ENCODE peak calls at places on chromosome 22, in nine cellular contexts. One of them, this sample, is unnamed.
A peak's percentile ranks its signal among the peaks of the same experiment; 100 is the strongest.

GRCh38 chr22:39446239-39446721 is 10.5 kb upstream of the MGAT3 start:
- DNase-seq in CD4-positive, alpha-beta T cell: no peak
- DNase-seq in osteocyte: no peak
- DNase-seq in WTC11: peak; percentile 64
- DNase-seq in WERI-Rb-1: no peak
- DNase-seq in body of pancreas: no peak
- DNase-seq in lower leg skin: no peak
- DNase-seq in hepatocyte: peak; percentile 66
- DNase-seq in left lung: no peak
- DNase-seq in this sample: no peak

GRCh38 chr22:16819249-16819648 is 6.0 kb downstream of the XKR3 start:
- DNase-seq in CD4-positive, alpha-beta T cell: no peak
- DNase-seq in osteocyte: no peak
- DNase-seq in WTC11: no peak
- DNase-seq in WERI-Rb-1: no peak
- DNase-seq in body of pancreas: no peak
- DNase-seq in lower leg skin: no peak
- DNase-seq in hepatocyte: no peak
- DNase-seq in left lung: no peak
- DNase-seq in this sample: no peak

GRCh38 chr22:40890881-40891280 is 29.0 kb upstream of the DNAJB7 start:
- DNase-seq in CD4-positive, alpha-beta T cell: no peak
- DNase-seq in osteocyte: no peak
- DNase-seq in WTC11: no peak
- DNase-seq in WERI-Rb-1: no peak
- DNase-seq in body of pancreas: no peak
- DNase-seq in lower leg skin: no peak
- DNase-seq in hepatocyte: no peak
- DNase-seq in left lung: no peak
- DNase-seq in this sample: no peak

GRCh38 chr22:36319595-36320497 is 66.9 kb downstream of the APOL1 start:
- DNase-seq in CD4-positive, alpha-beta T cell: no peak
- DNase-seq in osteocyte: no peak
- DNase-seq in WTC11: no peak
- DNase-seq in WERI-Rb-1: no peak
- DNase-seq in body of pancreas: no peak
- DNase-seq in lower leg skin: no peak
- DNase-seq in hepatocyte: no peak
- DNase-seq in left lung: no peak
- DNase-seq in this sample: no peak

GRCh38 chr22:36510966-36511881 is 4.4 kb upstream of the FOXRED2 start:
- DNase-seq in CD4-positive, alpha-beta T cell: peak; percentile 20
- DNase-seq in osteocyte: no peak
- DNase-seq in WTC11: peak; percentile 66
- DNase-seq in WERI-Rb-1: peak; percentile 61
- DNase-seq in body of pancreas: peak; percentile 32
- DNase-seq in lower leg skin: no peak
- DNase-seq in hepatocyte: peak; percentile 74
- DNase-seq in left lung: no peak
- DNase-seq in this sample: no peak

GRCh38 chr22:34055525-34056200 is 135.4 kb upstream of the LARGE1 start:
- DNase-seq in CD4-positive, alpha-beta T cell: no peak
- DNase-seq in osteocyte: no peak
- DNase-seq in WTC11: peak; percentile 70
- DNase-seq in WERI-Rb-1: peak; percentile 82
- DNase-seq in body of pancreas: no peak
- DNase-seq in lower leg skin: no peak
- DNase-seq in hepatocyte: peak; percentile 62
- DNase-seq in left lung: no peak
- DNase-seq in this sample: no peak

GRCh38 chr22:23053912-23054530 is 16.3 kb upstream of the GNAZ start:
- DNase-seq in CD4-positive, alpha-beta T cell: no peak
- DNase-seq in osteocyte: no peak
- DNase-seq in WTC11: peak; percentile 3
- DNase-seq in WERI-Rb-1: no peak
- DNase-seq in body of pancreas: no peak
- DNase-seq in lower leg skin: no peak
- DNase-seq in hepatocyte: no peak
- DNase-seq in left lung: no peak
- DNase-seq in this sample: no peak

GRCh38 chr22:35454416-35455054 is 54.6 kb downstream of the MCM5 start:
- DNase-seq in CD4-positive, alpha-beta T cell: no peak
- DNase-seq in osteocyte: no peak
- DNase-seq in WTC11: no peak
- DNase-seq in WERI-Rb-1: no peak
- DNase-seq in body of pancreas: no peak
- DNase-seq in lower leg skin: no peak
- DNase-seq in hepatocyte: no peak
- DNase-seq in left lung: no peak
- DNase-seq in this sample: no peak

GRCh38 chr22:48952256-48953102 is 875.2 kb downstream of the BRD1 start:
- DNase-seq in CD4-positive, alpha-beta T cell: no peak
- DNase-seq in osteocyte: peak; percentile 75
- DNase-seq in WTC11: no peak
- DNase-seq in WERI-Rb-1: no peak
- DNase-seq in body of pancreas: no peak
- DNase-seq in lower leg skin: peak; percentile 3
- DNase-seq in hepatocyte: no peak
- DNase-seq in left lung: no peak
- DNase-seq in this sample: peak; percentile 58

GRCh38 chr22:49502126-49502826 is 325.4 kb downstream of the BRD1 start:
- DNase-seq in CD4-positive, alpha-beta T cell: peak; percentile 13
- DNase-seq in osteocyte: no peak
- DNase-seq in WTC11: no peak
- DNase-seq in WERI-Rb-1: no peak
- DNase-seq in body of pancreas: no peak
- DNase-seq in lower leg skin: no peak
- DNase-seq in hepatocyte: peak; percentile 50
- DNase-seq in left lung: no peak
- DNase-seq in this sample: no peak

GRCh38 chr22:47333625-47334024 is 571.2 kb downstream of the TBC1D22A start:
- DNase-seq in CD4-positive, alpha-beta T cell: no peak
- DNase-seq in osteocyte: peak; percentile 30
- DNase-seq in WTC11: no peak
- DNase-seq in WERI-Rb-1: no peak
- DNase-seq in body of pancreas: peak; percentile 24
- DNase-seq in lower leg skin: no peak
- DNase-seq in hepatocyte: no peak
- DNase-seq in left lung: no peak
- DNase-seq in this sample: no peak

GRCh38 chr22:37243402-37244113 is 511 bp downstream of the RAC2 start:
- DNase-seq in CD4-positive, alpha-beta T cell: no peak
- DNase-seq in osteocyte: no peak
- DNase-seq in WTC11: no peak
- DNase-seq in WERI-Rb-1: no peak
- DNase-seq in body of pancreas: no peak
- DNase-seq in lower leg skin: no peak
- DNase-seq in hepatocyte: no peak
- DNase-seq in left lung: peak; percentile 33
- DNase-seq in this sample: no peak

GRCh38 chr22:37197451-37198289 is 9.6 kb upstream of the C1QTNF6 start:
- DNase-seq in CD4-positive, alpha-beta T cell: no peak
- DNase-seq in osteocyte: no peak
- DNase-seq in WTC11: no peak
- DNase-seq in WERI-Rb-1: no peak
- DNase-seq in body of pancreas: peak; percentile 84
- DNase-seq in lower leg skin: no peak
- DNase-seq in hepatocyte: peak; percentile 79
- DNase-seq in left lung: peak; percentile 82
- DNase-seq in this sample: no peak

GRCh38 chr22:49622241-49623105 is 205.2 kb downstream of the BRD1 start:
- DNase-seq in CD4-positive, alpha-beta T cell: no peak
- DNase-seq in osteocyte: no peak
- DNase-seq in WTC11: no peak
- DNase-seq in WERI-Rb-1: no peak
- DNase-seq in body of pancreas: no peak
- DNase-seq in lower leg skin: no peak
- DNase-seq in hepatocyte: no peak
- DNase-seq in left lung: no peak
- DNase-seq in this sample: no peak

DNA sequence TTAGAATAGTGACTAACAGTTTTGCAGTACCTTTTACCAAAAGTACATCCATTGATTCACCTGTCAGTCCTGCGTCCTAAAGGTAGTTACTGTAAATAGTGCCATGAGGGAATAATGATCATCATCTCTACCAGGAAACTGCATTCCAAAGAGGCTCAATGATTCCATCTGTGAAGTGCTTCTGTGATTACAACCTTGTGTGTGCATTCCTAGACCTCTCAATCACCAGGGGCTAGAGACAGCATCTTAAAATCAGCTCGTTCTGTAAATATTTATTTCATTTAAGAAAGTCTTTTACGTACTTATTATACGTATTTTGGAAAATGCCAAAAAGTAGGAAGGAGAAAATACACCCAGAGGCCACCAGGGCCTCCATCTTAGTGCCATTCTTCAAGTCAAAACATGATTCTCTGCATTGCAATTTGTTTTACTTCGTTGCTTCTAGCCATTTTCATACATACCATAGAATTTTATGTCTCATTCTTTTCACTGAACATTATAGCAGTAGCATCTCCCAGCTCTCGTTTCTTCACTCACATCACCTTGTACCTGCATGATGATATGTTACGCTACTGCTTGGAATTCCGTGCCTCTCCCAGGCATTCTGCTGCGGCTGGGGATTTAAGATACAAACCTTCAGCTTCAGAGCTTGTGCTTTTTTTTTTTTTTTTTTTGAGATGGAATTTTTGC is 117.0 kb downstream of the SEZ6L start:
- DNase-seq in CD4-positive, alpha-beta T cell: no peak
- DNase-seq in osteocyte: no peak
- DNase-seq in WTC11: no peak
- DNase-seq in WERI-Rb-1: no peak
- DNase-seq in body of pancreas: no peak
- DNase-seq in lower leg skin: no peak
- DNase-seq in hepatocyte: no peak
- DNase-seq in left lung: no peak
- DNase-seq in this sample: no peak
- TF ChIP-seq CTCF in CD4-positive, alpha-beta T cell: no peak
- TF ChIP-seq CTCF in osteocyte: no peak
- TF ChIP-seq CTCF in WTC11: no peak
- TF ChIP-seq CTCF in WERI-Rb-1: no peak
- TF ChIP-seq CTCF in body of pancreas: no peak
- TF ChIP-seq CTCF in lower leg skin: no peak
- TF ChIP-seq CTCF in hepatocyte: no peak
- TF ChIP-seq CTCF in left lung: no peak
- TF ChIP-seq CTCF in this sample: peak; percentile 26

GRCh38 chr22:38296372-38296771 is 20.9 kb downstream of the CSNK1E start:
- DNase-seq in CD4-positive, alpha-beta T cell: no peak
- DNase-seq in osteocyte: no peak
- DNase-seq in WTC11: no peak
- DNase-seq in WERI-Rb-1: no peak
- DNase-seq in body of pancreas: no peak
- DNase-seq in lower leg skin: no peak
- DNase-seq in hepatocyte: no peak
- DNase-seq in left lung: no peak
- DNase-seq in this sample: no peak

GRCh38 chr22:38299758-38300157 is 17.5 kb downstream of the CSNK1E start:
- DNase-seq in CD4-positive, alpha-beta T cell: no peak
- DNase-seq in osteocyte: no peak
- DNase-seq in WTC11: no peak
- DNase-seq in WERI-Rb-1: no peak
- DNase-seq in body of pancreas: no peak
- DNase-seq in lower leg skin: no peak
- DNase-seq in hepatocyte: no peak
- DNase-seq in left lung: no peak
- DNase-seq in this sample: no peak

GRCh38 chr22:38299001-38299651 is 18.1 kb downstream of the CSNK1E start:
- DNase-seq in CD4-positive, alpha-beta T cell: no peak
- DNase-seq in osteocyte: no peak
- DNase-seq in WTC11: no peak
- DNase-seq in WERI-Rb-1: no peak
- DNase-seq in body of pancreas: peak; percentile 72
- DNase-seq in lower leg skin: no peak
- DNase-seq in hepatocyte: no peak
- DNase-seq in left lung: no peak
- DNase-seq in this sample: no peak

GRCh38 chr22:38300197-38300945 is 16.9 kb downstream of the CSNK1E start:
- DNase-seq in CD4-positive, alpha-beta T cell: no peak
- DNase-seq in osteocyte: no peak
- DNase-seq in WTC11: no peak
- DNase-seq in WERI-Rb-1: peak; percentile 55
- DNase-seq in body of pancreas: no peak
- DNase-seq in lower leg skin: no peak
- DNase-seq in hepatocyte: no peak
- DNase-seq in left lung: no peak
- DNase-seq in this sample: no peak

GRCh38 chr22:38298312-38299000 is 18.8 kb downstream of the CSNK1E start:
- DNase-seq in CD4-positive, alpha-beta T cell: peak; percentile 35
- DNase-seq in osteocyte: no peak
- DNase-seq in WTC11: peak; percentile 63
- DNase-seq in WERI-Rb-1: peak; percentile 45
- DNase-seq in body of pancreas: no peak
- DNase-seq in lower leg skin: no peak
- DNase-seq in hepatocyte: peak; percentile 75
- DNase-seq in left lung: no peak
- DNase-seq in this sample: no peak
- TF ChIP-seq CTCF in CD4-positive, alpha-beta T cell: peak; percentile 57
- TF ChIP-seq CTCF in osteocyte: peak; percentile 46
- TF ChIP-seq CTCF in WTC11: peak; percentile 61
- TF ChIP-seq CTCF in WERI-Rb-1: peak; percentile 90
- TF ChIP-seq CTCF in body of pancreas: peak; percentile 24
- TF ChIP-seq CTCF in lower leg skin: no peak
- TF ChIP-seq CTCF in hepatocyte: peak; percentile 31
- TF ChIP-seq CTCF in left lung: no peak
- TF ChIP-seq CTCF in this sample: peak; percentile 61

GRCh38 chr22:17910561-17911311 is 113.6 kb downstream of the MICAL3 start:
- DNase-seq in CD4-positive, alpha-beta T cell: no peak
- DNase-seq in osteocyte: no peak
- DNase-seq in WTC11: peak; percentile 61
- DNase-seq in WERI-Rb-1: peak; percentile 82
- DNase-seq in body of pancreas: peak; percentile 61
- DNase-seq in lower leg skin: peak; percentile 41
- DNase-seq in hepatocyte: peak; percentile 81
- DNase-seq in left lung: peak; percentile 50
- DNase-seq in this sample: no peak
- TF ChIP-seq CTCF in CD4-positive, alpha-beta T cell: no peak
- TF ChIP-seq CTCF in osteocyte: peak; percentile 64
- TF ChIP-seq CTCF in WTC11: no peak
- TF ChIP-seq CTCF in WERI-Rb-1: peak; percentile 71
- TF ChIP-seq CTCF in body of pancreas: peak; percentile 17
- TF ChIP-seq CTCF in lower leg skin: no peak
- TF ChIP-seq CTCF in hepatocyte: peak; percentile 53
- TF ChIP-seq CTCF in left lung: peak; percentile 9
- TF ChIP-seq CTCF in this sample: no peak

DNA sequence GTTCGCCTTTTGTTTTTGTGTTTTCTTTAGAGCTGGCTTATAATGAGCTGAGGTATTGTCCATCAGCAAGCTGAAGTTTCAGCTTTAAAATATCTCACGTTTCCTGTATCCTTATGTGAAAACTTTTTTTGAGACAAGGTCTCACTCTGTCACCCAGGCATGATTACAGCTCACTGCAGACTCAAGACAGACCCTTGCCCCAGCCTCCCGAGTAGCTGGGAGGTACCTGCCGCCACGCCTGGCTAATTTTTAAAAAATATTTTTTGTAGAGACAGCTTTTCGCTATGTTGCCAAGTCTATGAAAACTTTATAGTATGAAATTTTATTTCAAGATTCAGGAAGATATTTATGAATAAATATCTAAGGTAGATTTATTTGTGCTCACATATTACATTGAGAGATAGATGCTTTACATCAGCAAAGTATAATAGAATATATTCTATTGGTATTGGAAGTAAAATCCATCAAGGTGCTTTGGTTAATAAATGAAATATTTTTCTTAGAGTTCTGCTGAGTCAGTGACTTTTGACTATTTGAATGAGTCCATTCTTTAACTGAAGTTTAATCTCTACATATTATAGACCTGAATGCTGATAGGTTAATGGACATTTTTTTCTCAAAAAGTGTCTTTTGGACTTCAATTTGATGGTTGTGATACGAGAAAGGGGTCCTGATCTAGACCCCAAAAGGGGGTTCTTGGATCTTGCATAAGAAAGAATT is 10.2 kb downstream of the KREMEN1 start:
- DNase-seq in CD4-positive, alpha-beta T cell: no peak
- DNase-seq in osteocyte: no peak
- DNase-seq in WTC11: no peak
- DNase-seq in WERI-Rb-1: no peak
- DNase-seq in body of pancreas: no peak
- DNase-seq in lower leg skin: no peak
- DNase-seq in hepatocyte: no peak
- DNase-seq in left lung: no peak
- DNase-seq in this sample: no peak
- TF ChIP-seq CTCF in CD4-positive, alpha-beta T cell: no peak
- TF ChIP-seq CTCF in osteocyte: no peak
- TF ChIP-seq CTCF in WTC11: no peak
- TF ChIP-seq CTCF in WERI-Rb-1: no peak
- TF ChIP-seq CTCF in body of pancreas: no peak
- TF ChIP-seq CTCF in lower leg skin: no peak
- TF ChIP-seq CTCF in hepatocyte: no peak
- TF ChIP-seq CTCF in left lung: no peak
- TF ChIP-seq CTCF in this sample: no peak

This sample was measured in type B pancreatic cell.